ENCODE peak calls at places on chromosome 3, in five cellular contexts. S is lower lobe of right lung, Y is dorsolateral prefrontal cortex, R is endothelial cell, K is OCI-LY7. Z is an unnamed sample.
A peak's percentile ranks its signal among the peaks of the same experiment; 100 is the strongest.

GRCh38 chr3:157573281-157573680 is 70.1 kb upstream of the VEPH1 start:
- DNase-seq in R (no peak), S (no peak), K (no peak), Y (no peak), Z (no peak)

GRCh38 chr3:4596596-4596995 is 103.4 kb downstream of the ITPR1 start:
- DNase-seq in Y (no peak), K (no peak), R (no peak), S (no peak), Z (no peak)

GRCh38 chr3:130699765-130700164 is 46.9 kb downstream of the PIK3R4 start:
- DNase-seq in S (no peak), R (no peak), K (peak; percentile 38), Y (no peak), Z (no peak)

GRCh38 chr3:24042879-24043567 is 97.9 kb downstream of the NR1D2 start:
- DNase-seq in K (no peak), R (no peak), Y (no peak), S (no peak), Z (no peak)

GRCh38 chr3:23921052-23921511 is 4.2 kb downstream of the RPL15 start:
- DNase-seq in Y (no peak), S (no peak), R (no peak), K (no peak), Z (no peak)

GRCh38 chr3:122615303-122615702 is 37.9 kb downstream of the PARP15 start:
- DNase-seq in S (no peak), R (no peak), Y (no peak), K (no peak), Z (no peak)

GRCh38 chr3:117661636-117662095 is 952.1 kb downstream of the TUSC7 start:
- DNase-seq in S (no peak), K (no peak), R (no peak), Y (no peak), Z (no peak)

GRCh38 chr3:117101697-117102096 is 392.1 kb downstream of the TUSC7 start:
- DNase-seq in K (no peak), Y (no peak), R (no peak), S (no peak), Z (no peak)

GRCh38 chr3:153595186-153595815 is 433.3 kb downstream of the RAP2B start:
- DNase-seq in R (no peak), Y (no peak), S (no peak), K (peak; percentile 18), Z (no peak)

GRCh38 chr3:147616998-147617619 is 207.9 kb downstream of the ZIC1 start:
- DNase-seq in K (peak; percentile 30), Y (no peak), S (no peak), R (no peak), Z (no peak)

GRCh38 chr3:127970966-127971592 is 56.0 kb downstream of the KBTBD12 start:
- DNase-seq in Y (no peak), K (peak; percentile 54), R (no peak), S (no peak), Z (no peak)

GRCh38 chr3:185727873-185728272 is 97.0 kb downstream of the IGF2BP2 start:
- DNase-seq in Y (no peak), K (no peak), S (no peak), R (no peak), Z (no peak)

GRCh38 chr3:38493019-38493418 is 3.1 kb upstream of the EXOG start:
- DNase-seq in S (no peak), Y (no peak), K (no peak), R (no peak), Z (no peak)

DNA sequence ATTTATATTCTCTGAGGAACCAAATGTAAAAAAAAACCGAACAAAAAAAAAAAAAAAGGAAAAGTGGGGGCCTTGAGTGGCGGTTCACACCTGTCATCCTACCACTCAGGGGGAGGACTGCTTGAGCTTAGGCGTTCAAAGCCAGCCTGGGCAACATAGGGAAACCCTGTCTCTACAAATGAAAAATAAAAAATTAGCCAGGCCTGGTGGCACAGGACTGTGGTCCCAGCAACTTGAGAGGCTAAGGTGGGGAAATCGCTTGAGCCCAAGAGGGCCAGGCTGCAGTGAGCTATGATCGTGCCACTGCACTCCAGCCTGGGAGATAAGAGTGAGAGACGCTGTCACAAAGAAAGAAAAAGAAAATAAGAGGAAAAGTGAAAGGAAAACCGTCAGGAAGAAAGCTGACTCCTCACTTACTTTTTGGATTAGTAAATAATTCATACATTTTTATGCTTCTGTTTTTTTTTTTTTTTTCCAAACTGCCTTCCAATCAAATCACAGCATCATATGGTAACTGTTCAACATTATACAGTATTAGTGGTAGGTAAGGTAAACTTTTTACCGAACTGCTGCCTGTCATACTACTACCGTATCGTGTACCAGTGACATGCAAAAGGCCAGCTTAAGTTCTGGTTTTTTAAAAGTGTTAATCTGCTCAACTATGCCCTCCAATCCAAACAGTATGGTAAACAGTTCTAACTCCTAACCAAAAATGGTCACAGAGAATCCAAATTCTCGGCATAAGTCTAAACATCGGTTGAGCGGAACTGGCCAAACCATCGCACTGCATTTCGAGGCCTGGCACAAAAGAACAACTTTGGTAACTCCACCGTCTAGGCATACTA is 1.2 kb downstream of the PHC3 start:
- DNase-seq in K (peak; percentile 41), S (no peak), Y (no peak), R (no peak), Z (no peak)
- TF ChIP-seq CTCF in K (no peak), S (no peak), Y (no peak), R (no peak), Z (no peak)

GRCh38 chr3:111618945-111619344 is 23.8 kb upstream of the ZBED2 start:
- DNase-seq in K (no peak), Y (no peak), R (no peak), S (no peak), Z (no peak)

GRCh38 chr3:111617912-111618601 is 22.9 kb upstream of the ZBED2 start:
- DNase-seq in K (no peak), R (no peak), Y (no peak), S (no peak), Z (no peak)

GRCh38 chr3:111617406-111617805 is 22.3 kb upstream of the ZBED2 start:
- DNase-seq in S (no peak), K (no peak), R (no peak), Y (no peak), Z (no peak)

GRCh38 chr3:111615880-111616279 is 20.7 kb upstream of the ZBED2 start:
- DNase-seq in Y (no peak), R (no peak), S (no peak), K (no peak), Z (no peak)

DNA sequence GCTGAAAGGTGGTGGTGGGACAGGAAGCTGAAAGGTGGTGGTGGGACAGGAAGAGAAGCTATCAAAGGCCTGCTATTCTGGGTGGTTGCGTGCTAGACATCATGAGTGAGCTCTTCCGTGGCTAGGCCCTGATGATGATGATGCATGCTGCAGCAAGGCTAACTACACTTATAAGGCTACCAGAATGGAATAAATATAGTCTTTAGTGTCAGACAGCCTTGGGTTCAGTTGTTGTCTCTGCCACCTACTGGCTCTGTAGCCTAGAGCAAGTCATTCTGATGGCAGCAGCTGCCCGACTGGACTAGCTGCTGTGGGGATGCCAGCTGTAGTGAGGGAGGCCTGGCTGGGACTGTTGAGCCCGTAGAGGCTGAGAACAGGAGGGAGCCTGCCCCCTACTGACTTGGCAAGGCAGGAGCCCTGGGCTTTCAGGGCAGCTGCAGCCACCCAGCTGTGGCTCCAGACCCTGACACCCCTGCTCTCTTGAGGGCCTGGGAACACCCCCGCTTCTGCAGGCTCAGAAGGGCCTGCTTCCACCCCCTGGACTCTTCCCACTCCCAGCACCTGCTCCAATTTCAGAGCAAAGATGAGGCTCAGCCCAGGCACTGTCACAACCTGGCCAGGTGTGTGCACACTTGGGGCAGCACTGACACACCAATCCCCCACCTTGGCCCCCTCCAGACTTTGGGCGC is 21.4 kb upstream of the ZBED2 start:
- DNase-seq in Y (no peak), R (no peak), S (peak; percentile 49), K (peak; percentile 2), Z (no peak)
- TF ChIP-seq CTCF in Y (no peak), R (no peak), S (no peak), K (peak; percentile 27), Z (no peak)

GRCh38 chr3:141235661-141236171 is 4.1 kb downstream of the PXYLP1 start:
- DNase-seq in R (no peak), K (no peak), Y (no peak), S (no peak), Z (no peak)
- TF ChIP-seq CTCF in R (no peak), K (no peak), Y (no peak), S (no peak), Z (no peak)

DNA sequence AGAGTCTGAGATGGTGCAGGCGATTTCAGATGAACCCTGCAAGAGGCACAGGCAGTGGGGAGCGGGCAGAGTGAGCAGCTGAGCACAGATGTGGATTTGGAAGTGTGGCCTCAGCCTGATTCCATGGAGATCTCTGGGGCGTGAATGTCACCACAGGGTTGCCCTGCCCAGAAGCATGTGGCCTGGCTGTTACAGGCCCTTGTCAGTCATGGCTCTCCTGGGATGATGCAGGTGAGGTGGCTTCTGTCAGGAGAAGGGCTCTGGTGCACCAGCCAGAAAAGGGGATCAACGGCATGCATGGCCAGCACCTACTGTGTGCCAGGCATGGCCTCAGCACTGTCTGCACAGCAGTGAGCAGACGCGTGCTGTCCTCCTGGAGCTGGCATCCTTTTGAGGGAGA is 11.9 kb downstream of the HDAC11 start:
- DNase-seq in K (no peak), S (peak; percentile 13), R (no peak), Y (no peak), Z (no peak)
- TF ChIP-seq CTCF in K (no peak), S (no peak), R (no peak), Y (no peak), Z (no peak)

GRCh38 chr3:67819447-67819846 is 165.0 kb upstream of the SUCLG2 start:
- DNase-seq in S (no peak), K (peak; percentile 67), R (no peak), Y (no peak), Z (no peak)
- TF ChIP-seq CTCF in S (peak; percentile 31), K (peak; percentile 91), R (no peak), Y (peak; percentile 48), Z (no peak)

GRCh38 chr3:62052331-62052730 is 321.0 kb downstream of the FEZF2 start:
- DNase-seq in S (no peak), R (no peak), K (no peak), Y (no peak), Z (no peak)

GRCh38 chr3:62056603-62057002 is 316.7 kb downstream of the FEZF2 start:
- DNase-seq in S (no peak), R (no peak), K (no peak), Y (no peak), Z (no peak)

GRCh38 chr3:62051506-62051905 is 321.8 kb downstream of the FEZF2 start:
- DNase-seq in K (peak; percentile 6), S (peak; percentile 50), Y (no peak), R (peak; percentile 21), Z (no peak)

GRCh38 chr3:62057339-62058047 is 315.9 kb downstream of the FEZF2 start:
- DNase-seq in S (no peak), R (no peak), K (no peak), Y (no peak), Z (no peak)
- TF ChIP-seq CTCF in S (no peak), R (no peak), K (no peak), Y (no peak), Z (no peak)

GRCh38 chr3:156554842-156555687 is at the start of gene SSR3:
- DNase-seq in S (peak; percentile 100), Y (peak; percentile 98), K (peak; percentile 99), R (peak; percentile 99), Z (peak; percentile 97)
- TF ChIP-seq CTCF in S (peak; percentile 27), Y (peak; percentile 28), K (no peak), R (no peak), Z (no peak)

GRCh38 chr3:133964547-133964946 is 65.2 kb downstream of the SLCO2A1 start:
- DNase-seq in Y (no peak), K (no peak), S (no peak), R (no peak), Z (no peak)
- TF ChIP-seq CTCF in Y (no peak), K (peak; percentile 35), S (no peak), R (no peak), Z (no peak)

GRCh38 chr3:151166161-151166560 is 36.9 kb downstream of the GPR171 start:
- DNase-seq in K (no peak), Y (no peak), R (no peak), S (no peak), Z (no peak)
- TF ChIP-seq CTCF in K (peak; percentile 48), Y (no peak), R (peak; percentile 44), S (no peak), Z (no peak)